ENCODE peak calls at places on chromosomes 3 and 15, in four cellular contexts. W is WTC11, O is A549, X is K562. A is an unnamed sample.

GRCh38 chr3:7309707-7310106 is 448.8 kb downstream of the GRM7 start:
- DNase-seq in O (no peak), X (no peak), W (no peak), A (no peak)

GRCh38 chr3:69410301-69410700 is 24.4 kb upstream of the FRMD4B start:
- DNase-seq in W (peak; percentile 65), X (peak; percentile 51), O (peak; percentile 60), A (peak; percentile 48)

GRCh38 chr3:177904661-177905060 is 631.6 kb upstream of the KCNMB2 start:
- DNase-seq in O (no peak), W (no peak), X (no peak), A (no peak)

GRCh38 chr15:84600331-84600686 is 500 bp upstream of the ZSCAN2 start:
- DNase-seq in X (peak; percentile 86), W (peak; percentile 74), O (peak; percentile 92), A (peak; percentile 75)

GRCh38 chr15:100580414-100580813 is 21.6 kb downstream of the LINS1 start:
- DNase-seq in O (no peak), W (no peak), X (no peak), A (no peak)

GRCh38 chr15:99925661-99926461 is 192.6 kb upstream of the LYSMD4 start:
- DNase-seq in W (peak; percentile 61), O (peak; percentile 63), X (peak; percentile 20), A (no peak)

GRCh38 chr3:68256635-68257034 is 602.2 kb upstream of the SUCLG2 start:
- DNase-seq in O (peak; percentile 5), W (peak; percentile 45), X (no peak), A (no peak)

GRCh38 chr3:13027154-13027553 is 46.1 kb downstream of the IQSEC1 start:
- DNase-seq in X (peak; percentile 75), W (peak; percentile 61), O (peak; percentile 11), A (no peak)

GRCh38 chr3:13072239-13073041 is 789 bp downstream of the IQSEC1 start:
- DNase-seq in W (peak; percentile 35), O (no peak), X (no peak), A (no peak)

GRCh38 chr15:52306270-52306669 is 10.7 kb upstream of the MYO5C start:
- DNase-seq in O (peak; percentile 47), W (no peak), X (no peak), A (no peak)

GRCh38 chr3:55704521-55704920 is 217.4 kb upstream of the WNT5A start:
- DNase-seq in W (no peak), O (no peak), X (no peak), A (no peak)

GRCh38 chr3:185200639-185201038 is 47.8 kb upstream of the C3orf70 start:
- DNase-seq in X (peak; percentile 16), W (no peak), O (no peak), A (no peak)

GRCh38 chr15:48384616-48385015 is 53.4 kb downstream of the DUT start:
- DNase-seq in O (no peak), W (no peak), X (no peak), A (no peak)

GRCh38 chr15:56353740-56354139 is 11.5 kb upstream of the TEX9 start:
- DNase-seq in X (no peak), W (no peak), O (no peak), A (no peak)

GRCh38 chr3:29721789-29722188 is 440.9 kb downstream of the RBMS3 start:
- DNase-seq in O (no peak), X (no peak), W (no peak), A (no peak)

GRCh38 chr15:101369676-101370075 is 74.6 kb upstream of the SNRPA1 start:
- DNase-seq in O (no peak), X (no peak), W (no peak), A (no peak)

GRCh38 chr3:32643354-32643753 is 41.6 kb upstream of the CNOT10 start:
- DNase-seq in X (no peak), O (no peak), W (no peak), A (no peak)

GRCh38 chr3:113695818-113696645 is at the start of gene USF3:
- DNase-seq in X (peak; percentile 78), W (peak; percentile 68), O (peak; percentile 61), A (peak; percentile 45)

GRCh38 chr3:16171009-16171408 is 3.5 kb upstream of the GALNT15 start:
- DNase-seq in W (no peak), O (no peak), X (no peak), A (no peak)

GRCh38 chr15:50996641-50997040 is 88.2 kb downstream of the AP4E1 start:
- DNase-seq in W (no peak), O (no peak), X (no peak), A (no peak)

GRCh38 chr3:175477651-175478224 is 618.6 kb downstream of the NAALADL2 start:
- DNase-seq in X (no peak), O (no peak), W (no peak), A (no peak)

GRCh38 chr3:105878061-105878460 is 9.2 kb upstream of the CBLB start:
- DNase-seq in X (no peak), O (no peak), W (no peak), A (no peak)

GRCh38 chr3:14623569-14624051 is 28.0 kb upstream of the CCDC174 start:
- DNase-seq in X (no peak), O (no peak), W (no peak), A (no peak)

GRCh38 chr3:194888916-194889315 is 203.2 kb downstream of the FAM43A start:
- DNase-seq in W (no peak), X (no peak), O (no peak), A (no peak)

GRCh38 chr15:80507638-80508316 is 103.6 kb downstream of the ARNT2 start:
- DNase-seq in W (no peak), O (no peak), X (no peak), A (no peak)

GRCh38 chr3:124246366-124246765 is 254.4 kb upstream of the ROPN1 start:
- DNase-seq in O (no peak), X (no peak), W (no peak), A (no peak)
- TF ChIP-seq NR3C1 in O (no peak), X (no peak), W (no peak), A (no peak)

GRCh38 chr15:90004252-90004651 is 3.1 kb downstream of the ZNF710 start:
- DNase-seq in O (no peak), X (no peak), W (no peak), A (no peak)
- TF ChIP-seq NR3C1 in O (no peak), X (no peak), W (no peak), A (no peak)

GRCh38 chr15:57421110-57421509 is 44.8 kb downstream of the CGNL1 start:
- DNase-seq in O (no peak), W (no peak), X (no peak), A (no peak)

GRCh38 chr15:57421540-57421939 is 45.2 kb downstream of the CGNL1 start:
- DNase-seq in O (no peak), W (no peak), X (no peak), A (no peak)

GRCh38 chr15:57423599-57424140 is 47.4 kb downstream of the CGNL1 start:
- DNase-seq in W (no peak), O (no peak), X (no peak), A (no peak)

GRCh38 chr15:57424628-57425405 is 48.5 kb downstream of the CGNL1 start:
- DNase-seq in W (no peak), X (no peak), O (no peak), A (no peak)

DNA sequence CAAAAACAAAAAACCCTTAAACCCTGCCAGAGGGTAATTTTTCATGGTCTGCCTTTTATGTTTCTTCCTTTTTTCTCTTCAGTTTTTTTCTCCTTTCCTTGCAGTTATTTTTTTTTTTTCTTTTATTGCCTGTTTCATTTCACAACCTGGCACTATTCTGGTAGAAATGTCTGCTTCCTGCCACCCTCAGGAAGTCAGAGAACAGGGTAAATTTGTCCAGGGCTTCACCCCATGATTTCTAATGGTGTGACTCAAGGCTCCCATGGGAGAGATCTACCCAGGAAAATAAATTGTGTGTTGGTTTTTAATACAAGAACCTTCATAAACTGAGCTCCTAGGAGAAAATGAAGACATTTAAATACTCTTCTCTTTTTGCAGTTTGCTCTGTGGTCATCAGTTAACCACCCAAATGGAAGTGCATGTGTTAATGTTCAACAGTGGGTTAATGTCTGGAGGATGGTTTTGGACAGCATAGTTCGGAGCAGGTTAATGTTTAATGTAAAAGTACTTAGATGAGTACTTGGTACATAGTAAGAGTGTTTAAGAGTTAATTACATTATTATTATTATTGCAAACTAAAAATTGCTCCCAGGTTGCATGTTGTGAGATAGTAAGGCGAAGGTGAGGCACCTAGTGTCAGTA is 45.9 kb downstream of the CGNL1 start:
- DNase-seq in O (no peak), W (no peak), X (no peak), A (peak; percentile 7)
- TF ChIP-seq NR3C1 in O (no peak), W (no peak), X (no peak), A (no peak)

GRCh38 chr3:101351834-101352233 is 31.5 kb upstream of the IMPG2 start:
- DNase-seq in O (no peak), W (no peak), X (peak; percentile 9), A (no peak)
- TF ChIP-seq NR3C1 in O (no peak), W (no peak), X (no peak), A (no peak)

GRCh38 chr3:165636682-165637010 is 200.6 kb downstream of the BCHE start:
- DNase-seq in O (no peak), W (no peak), X (no peak), A (no peak)

GRCh38 chr3:165640970-165641369 is 196.3 kb downstream of the BCHE start:
- DNase-seq in X (no peak), O (no peak), W (no peak), A (no peak)

GRCh38 chr3:165635791-165636681 is 201.2 kb downstream of the BCHE start:
- DNase-seq in X (no peak), W (no peak), O (no peak), A (no peak)

GRCh38 chr3:165640031-165640430 is 197.2 kb downstream of the BCHE start:
- DNase-seq in W (no peak), X (no peak), O (no peak), A (no peak)

GRCh38 chr3:165638066-165638465 is 199.2 kb downstream of the BCHE start:
- DNase-seq in O (no peak), W (no peak), X (no peak), A (no peak)
- TF ChIP-seq NR3C1 in O (no peak), W (no peak), X (no peak), A (no peak)